ENCODE peak calls at places on chromosomes 7 and 10, in six cellular contexts. O is choroid plexus epithelial cell; I is astrocyte of the spinal cord; S is fibroblast of villous mesenchyme; J is Jurkat, Clone E6-1; F is CD8-positive, alpha-beta memory T cell. M is an unnamed sample.

GRCh38 chr10:104323721-104324686 is 14.3 kb downstream of the ITPRIP start:
- DNase-seq in O (no peak), I (no peak), S (no peak), J (no peak), F (no peak), M (no peak)

GRCh38 chr7:107505997-107506682 is 36.3 kb downstream of the GPR22 start:
- DNase-seq in O (peak), I (peak), S (no peak), J (peak), F (no peak), M (peak)

GRCh38 chr7:506921-507622 is 12.6 kb downstream of the PDGFA start:
- DNase-seq in O (no peak), I (no peak), S (no peak), J (no peak), F (no peak), M (no peak)

GRCh38 chr10:130795819-130796218 is 515.7 kb downstream of the TCERG1L start:
- DNase-seq in O (no peak), I (no peak), S (no peak), J (no peak), F (no peak), M (no peak)

GRCh38 chr7:130875901-130876300 is 141.9 kb upstream of the KLF14 start:
- DNase-seq in O (no peak), I (no peak), S (no peak), J (no peak), F (no peak), M (no peak)

GRCh38 chr10:106493166-106493565 is 671.3 kb downstream of the SORCS1 start:
- DNase-seq in O (no peak), I (no peak), S (no peak), J (no peak), F (no peak), M (no peak)

GRCh38 chr10:60572511-60573194 is 183.0 kb upstream of the ANK3 start:
- DNase-seq in O (peak), I (peak), S (peak), J (no peak), F (no peak), M (peak)

GRCh38 chr7:150716368-150716767 is at the start of gene GIMAP1:
- DNase-seq in O (no peak), I (no peak), S (no peak), J (peak), F (peak), M (no peak)

GRCh38 chr10:1824928-1825327 is 87.6 kb upstream of the ADARB2 start:
- DNase-seq in O (no peak), I (no peak), S (no peak), J (no peak), F (no peak), M (no peak)

GRCh38 chr7:41881313-41882130 is 178.6 kb upstream of the INHBA start:
- DNase-seq in O (peak), I (no peak), S (no peak), J (no peak), F (peak), M (no peak)

GRCh38 chr10:21100190-21100589 is 203.1 kb upstream of the NEBL start:
- DNase-seq in O (peak), I (peak), S (no peak), J (no peak), F (no peak), M (no peak)

GRCh38 chr10:21099291-21099800 is 202.2 kb upstream of the NEBL start:
- DNase-seq in O (no peak), I (no peak), S (no peak), J (no peak), F (no peak), M (no peak)

GRCh38 chr10:21095073-21095472 is 198.0 kb upstream of the NEBL start:
- DNase-seq in O (no peak), I (no peak), S (no peak), J (no peak), F (no peak), M (no peak)

GRCh38 chr10:21095494-21096055 is 198.5 kb upstream of the NEBL start:
- DNase-seq in O (no peak), I (no peak), S (no peak), J (no peak), F (no peak), M (no peak)

DNA sequence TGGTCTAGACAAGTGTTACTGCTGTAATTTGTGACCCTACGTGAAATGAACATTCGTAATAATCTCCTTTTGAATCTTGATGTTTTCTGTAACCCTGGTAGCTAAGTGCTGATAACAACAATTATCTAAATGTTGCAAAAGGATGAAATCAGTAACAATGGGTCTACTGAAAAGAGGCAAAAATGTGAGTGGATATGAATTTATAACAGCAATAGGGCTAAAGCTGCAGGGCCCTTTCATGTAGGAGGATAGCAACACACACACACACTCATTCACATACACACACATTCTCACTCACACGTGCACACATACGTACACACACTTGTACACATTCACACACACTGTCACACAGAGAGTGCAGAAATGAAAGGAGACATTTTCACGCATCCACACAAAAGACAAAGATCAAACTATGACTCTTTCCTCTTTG is 200.8 kb upstream of the NEBL start:
- DNase-seq in O (no peak), I (no peak), S (no peak), J (no peak), F (no peak), M (no peak)
- H3K4me3 ChIP-seq in O (no peak), I (no peak), S (no peak), J (no peak), F (no peak), M (no peak)

GRCh38 chr7:74288034-74288881 is 949 bp upstream of the CLIP2 start:
- DNase-seq in O (no peak), I (peak), S (no peak), J (no peak), F (no peak), M (no peak)
- H3K4me3 ChIP-seq in O (peak), I (no peak), S (peak), J (no peak), F (peak), M (no peak)

DNA sequence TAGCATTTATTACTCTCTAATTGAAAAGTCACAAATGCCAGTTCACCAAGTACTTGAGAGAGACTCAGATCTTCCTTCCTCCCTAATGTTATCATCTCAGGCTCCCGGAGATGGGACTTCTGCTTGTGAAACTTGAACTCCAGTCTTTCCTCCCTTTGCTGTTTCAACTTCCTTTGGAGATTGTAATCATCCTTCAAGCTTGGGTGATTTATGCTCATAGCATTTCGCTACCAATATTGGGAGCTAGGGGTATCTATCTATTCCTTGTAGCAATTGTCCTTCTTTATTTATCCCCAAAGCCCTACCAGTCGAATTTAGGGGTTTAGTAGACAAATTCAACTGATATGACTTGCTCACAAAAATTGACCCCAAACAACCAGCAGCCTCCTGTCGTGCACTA is 117.9 kb upstream of the STARD3NL start:
- DNase-seq in O (no peak), I (no peak), S (no peak), J (no peak), F (no peak), M (no peak)
- H3K4me3 ChIP-seq in O (no peak), I (no peak), S (no peak), J (no peak), F (no peak), M (no peak)

DNA sequence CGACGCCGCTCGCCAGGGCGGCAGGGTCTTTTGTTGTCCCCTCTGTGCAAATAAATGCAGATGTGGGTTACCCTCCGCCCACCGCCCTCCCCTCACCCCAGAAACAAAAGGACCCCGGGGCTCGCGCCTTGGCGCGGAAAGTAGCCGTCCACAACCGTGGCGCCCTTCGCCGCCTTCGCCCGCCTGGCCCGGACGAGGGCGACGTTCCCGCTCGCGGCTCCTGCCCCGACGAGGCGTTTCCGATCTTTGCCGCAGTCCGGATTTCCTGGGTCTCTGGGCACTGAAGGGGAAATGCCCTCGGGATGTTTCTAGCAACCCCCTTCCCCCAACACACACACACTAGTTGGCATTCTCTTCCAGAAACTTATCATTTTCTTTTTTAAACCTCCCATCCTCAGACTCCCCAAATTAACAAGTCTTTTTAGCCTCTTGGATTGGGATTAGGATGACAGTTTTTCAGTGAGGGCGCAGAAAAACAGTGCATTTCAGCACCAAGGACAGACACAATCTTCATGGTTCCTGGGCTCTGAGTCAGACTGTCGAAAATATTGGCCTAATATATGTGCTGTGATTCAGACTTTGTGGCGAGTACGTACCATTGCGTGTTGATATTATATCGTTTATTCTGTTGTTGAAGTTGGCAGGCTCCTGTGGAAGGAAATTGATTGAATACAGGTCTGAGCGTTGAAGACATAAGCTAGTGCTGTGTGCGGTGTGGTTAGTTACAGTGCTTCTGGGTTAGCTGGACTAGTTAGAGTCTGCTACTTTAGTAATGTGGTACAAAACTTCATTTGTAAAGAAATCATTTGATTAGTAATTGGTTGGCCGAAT is 803 bp downstream of the PHYHIPL start:
- DNase-seq in O (peak), I (peak), S (peak), J (no peak), F (no peak), M (peak)
- H3K4me3 ChIP-seq in O (no peak), I (no peak), S (no peak), J (no peak), F (no peak), M (peak)

DNA sequence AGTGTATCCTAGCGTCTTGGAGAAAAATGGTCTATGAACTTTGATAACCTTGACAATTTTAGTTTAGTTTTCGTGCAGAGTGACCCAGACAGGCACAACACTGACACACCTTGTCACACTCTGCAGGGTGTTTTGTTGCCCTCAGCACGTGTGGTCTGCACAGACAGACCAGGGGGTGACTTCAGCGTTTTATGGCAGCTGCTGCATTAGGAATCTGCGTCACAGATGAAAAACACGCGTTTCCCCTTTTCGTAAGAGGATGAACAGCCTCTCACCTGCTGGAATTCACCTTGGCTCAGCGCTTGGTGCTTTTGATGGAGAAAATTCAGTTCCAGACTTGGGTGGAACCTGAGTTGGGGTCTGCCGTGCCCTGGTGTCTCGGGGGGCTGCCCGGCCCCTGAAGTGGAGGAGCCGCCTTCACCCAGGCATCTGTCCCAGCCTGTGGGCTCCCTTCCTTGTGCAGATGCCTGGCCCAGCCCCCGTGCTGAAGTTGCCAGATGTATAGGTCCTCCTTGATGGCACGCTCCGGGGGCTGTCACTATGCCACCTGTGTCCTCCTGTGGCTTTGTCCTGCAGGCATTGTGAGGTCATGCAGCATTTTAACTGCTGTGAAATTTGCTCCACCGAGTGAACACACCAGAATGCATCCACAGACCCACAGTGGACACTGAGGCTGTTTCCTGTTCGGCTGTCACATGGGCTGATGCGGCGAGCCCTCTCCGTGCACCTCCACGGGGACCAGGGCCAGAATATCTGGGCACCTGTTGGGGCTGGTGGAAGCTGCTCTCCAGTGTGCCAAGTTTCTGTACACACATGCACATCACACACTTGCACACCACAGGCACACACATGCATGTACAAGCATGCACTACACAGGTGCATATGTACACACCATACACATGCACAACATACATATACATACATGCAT is 18.3 kb downstream of the INPP5A start:
- DNase-seq in O (no peak), I (no peak), S (no peak), J (no peak), F (no peak), M (no peak)
- H3K4me3 ChIP-seq in O (no peak), I (no peak), S (no peak), J (no peak), F (no peak), M (no peak)

M was measured in epithelial cell of esophagus.